ENCODE peak calls at places on chromosomes 11 and 22, in ten cellular contexts. Z is RWPE2; V is transverse colon; Y is mammary epithelial cell; K is uterus; U is pancreas; X is psoas muscle; N is CD8-positive, alpha-beta memory T cell; G is brain microvascular endothelial cell; T is neuronal stem cell. M is an unnamed sample.
A peak's percentile ranks its signal among the peaks of the same experiment; 100 is the strongest.

GRCh38 chr22:36775589-36775965 is 342 bp downstream of the IFT27 start:
- DNase-seq in Z (no peak), V (peak; percentile 41), Y (peak; percentile 7), K (peak; percentile 46), U (peak; percentile 59), X (no peak), N (peak; percentile 50), G (no peak), T (peak; percentile 20), M (peak; percentile 50)

GRCh38 chr22:23212061-23213030 is 32.0 kb downstream of the BCR start:
- DNase-seq in Z (peak; percentile 10), V (no peak), Y (no peak), K (no peak), U (no peak), X (no peak), N (no peak), G (no peak), T (no peak), M (no peak)

GRCh38 chr11:74141274-74141695 is 29.5 kb downstream of the C2CD3 start:
- DNase-seq in Z (no peak), V (peak; percentile 17), Y (peak; percentile 82), K (no peak), U (no peak), X (no peak), N (no peak), G (no peak), T (no peak), M (no peak)

GRCh38 chr22:49266561-49267519 is 560.8 kb downstream of the BRD1 start:
- DNase-seq in Z (peak; percentile 17), V (no peak), Y (no peak), K (no peak), U (no peak), X (no peak), N (no peak), G (no peak), T (no peak), M (no peak)

GRCh38 chr22:18110194-18110943 is at the start of gene TUBA8:
- DNase-seq in Z (no peak), V (peak; percentile 25), Y (peak; percentile 25), K (peak; percentile 56), U (peak; percentile 60), X (peak; percentile 89), N (no peak), G (peak; percentile 14), T (peak; percentile 30), M (no peak)

GRCh38 chr22:28002863-28003565 is 84.0 kb upstream of the PITPNB start:
- DNase-seq in Z (no peak), V (no peak), Y (peak; percentile 17), K (no peak), U (no peak), X (no peak), N (no peak), G (no peak), T (no peak), M (no peak)

GRCh38 chr11:61026121-61027031 is 54.9 kb downstream of the CD6 start:
- DNase-seq in Z (no peak), V (peak; percentile 16), Y (no peak), K (no peak), U (no peak), X (no peak), N (peak; percentile 75), G (no peak), T (no peak), M (peak; percentile 89)

GRCh38 chr22:24175160-24175808 is 6.0 kb upstream of the SUSD2 start:
- DNase-seq in Z (no peak), V (peak; percentile 85), Y (peak; percentile 45), K (peak; percentile 84), U (peak; percentile 83), X (peak; percentile 90), N (peak; percentile 46), G (peak; percentile 73), T (peak; percentile 49), M (peak; percentile 35)

GRCh38 chr11:72787262-72788104 is 6.4 kb downstream of the STARD10 start:
- DNase-seq in Z (no peak), V (peak; percentile 72), Y (no peak), K (no peak), U (peak; percentile 63), X (no peak), N (no peak), G (no peak), T (no peak), M (no peak)

GRCh38 chr11:77732143-77732542 is 88.4 kb downstream of the RSF1 start:
- DNase-seq in Z (no peak), V (no peak), Y (no peak), K (no peak), U (no peak), X (no peak), N (no peak), G (no peak), T (no peak), M (no peak)

GRCh38 chr22:19270873-19271272 is 20.6 kb downstream of the CLTCL1 start:
- DNase-seq in Z (no peak), V (no peak), Y (no peak), K (no peak), U (no peak), X (no peak), N (no peak), G (no peak), T (no peak), M (no peak)

GRCh38 chr22:20562607-20563463 is 55.4 kb downstream of the MED15 start:
- DNase-seq in Z (no peak), V (no peak), Y (no peak), K (no peak), U (no peak), X (peak; percentile 19), N (no peak), G (no peak), T (no peak), M (no peak)

GRCh38 chr22:47901911-47902310 is 1139.5 kb downstream of the TBC1D22A start:
- DNase-seq in Z (no peak), V (no peak), Y (no peak), K (no peak), U (no peak), X (no peak), N (no peak), G (no peak), T (no peak), M (no peak)

GRCh38 chr22:50473088-50473487 is 1.7 kb downstream of the SBF1 start:
- DNase-seq in Z (no peak), V (peak; percentile 41), Y (no peak), K (no peak), U (peak; percentile 43), X (no peak), N (peak; percentile 45), G (no peak), T (no peak), M (no peak)

GRCh38 chr11:20060647-20061205 is 99.5 kb downstream of the DBX1 start:
- DNase-seq in Z (no peak), V (no peak), Y (no peak), K (no peak), U (no peak), X (no peak), N (no peak), G (no peak), T (no peak), M (no peak)

GRCh38 chr11:122308286-122308685 is 192.3 kb upstream of the BLID start:
- DNase-seq in Z (no peak), V (no peak), Y (no peak), K (no peak), U (no peak), X (no peak), N (no peak), G (no peak), T (no peak), M (no peak)
- H3K27ac ChIP-seq in Z (no peak overlapping the region), V (no peak overlapping the region), Y (no peak overlapping the region), K (no peak overlapping the region), U (no peak overlapping the region), X (peak overlapping the region; percentile 77), N (no peak overlapping the region), G (no peak overlapping the region), T (no peak overlapping the region), M (no peak overlapping the region)

DNA sequence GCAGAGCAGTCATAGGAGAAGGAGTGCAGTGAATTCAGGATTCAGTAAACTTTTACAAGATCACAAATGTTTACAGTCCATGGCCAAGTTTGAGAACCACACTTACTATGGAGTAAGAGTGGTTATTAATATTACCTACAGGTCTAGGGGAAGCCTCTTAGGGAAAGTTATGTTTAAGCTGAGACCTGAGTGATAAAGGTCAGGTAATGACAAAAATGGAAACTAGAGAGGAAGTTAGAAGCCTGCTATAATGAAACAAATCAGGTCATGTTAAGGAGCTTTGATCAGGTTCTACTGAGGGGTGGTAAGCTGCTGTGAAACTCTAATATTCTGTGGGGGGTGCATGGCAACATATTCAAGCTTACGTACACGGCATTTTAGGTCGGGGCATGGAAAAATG is 32.5 kb upstream of the SLC22A9 start:
- DNase-seq in Z (no peak), V (no peak), Y (no peak), K (no peak), U (no peak), X (no peak), N (no peak), G (no peak), T (no peak), M (no peak)
- H3K4me3 ChIP-seq in Z (no peak overlapping the region), V (no peak overlapping the region), Y (no peak overlapping the region), K (no peak overlapping the region), U (no peak overlapping the region), X (no peak overlapping the region), N (no peak overlapping the region), G (no peak overlapping the region), T (no peak overlapping the region), M (no peak overlapping the region)

DNA sequence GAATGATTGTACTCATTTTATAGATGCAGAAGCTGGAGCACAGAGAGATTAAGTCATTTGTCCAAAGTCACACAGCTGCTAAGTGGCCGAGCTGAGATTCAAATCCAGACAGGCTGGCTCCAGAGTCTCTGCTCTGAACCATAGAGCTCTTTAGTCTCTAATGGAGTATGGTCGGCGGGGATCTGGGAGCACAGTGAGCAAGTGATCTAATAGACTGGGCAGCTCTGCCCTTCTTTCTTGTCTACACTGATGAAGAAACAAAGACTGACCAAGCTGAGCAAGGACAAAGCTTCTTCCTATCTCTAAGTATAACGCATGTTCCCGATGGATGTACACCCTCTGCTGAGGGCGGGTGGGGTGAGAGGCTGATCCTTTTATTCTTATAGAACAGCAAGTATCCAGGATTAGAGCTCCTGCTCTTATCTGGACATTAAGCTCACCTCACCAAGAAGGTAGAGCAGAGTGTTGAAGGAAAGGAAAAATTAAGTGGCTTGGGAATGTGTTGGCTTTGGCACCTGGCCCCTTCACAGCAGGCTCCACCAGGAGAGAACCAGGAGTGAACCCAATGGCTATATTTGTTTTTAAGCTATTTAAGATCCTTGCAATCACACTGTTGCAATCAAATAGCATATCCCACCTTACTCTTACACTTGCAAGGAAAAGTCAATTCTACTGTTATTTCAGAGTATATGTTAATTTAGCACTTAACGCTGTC is 68.7 kb downstream of the ETS1 start:
- DNase-seq in Z (no peak), V (no peak), Y (no peak), K (no peak), U (no peak), X (no peak), N (no peak), G (no peak), T (no peak), M (peak; percentile 5)
- H3K36me3 ChIP-seq in Z (peaks cover 70% of the 10 kb centered on the region), V (no peaks in the 10 kb centered on the region), Y (no peaks in the 10 kb centered on the region), K (no peaks in the 10 kb centered on the region), U (no peaks in the 10 kb centered on the region), X (no peaks in the 10 kb centered on the region), N (peaks cover 39% of the 10 kb centered on the region), G (no peaks in the 10 kb centered on the region), T (no peaks in the 10 kb centered on the region), M (peaks cover 21% of the 10 kb centered on the region)

DNA sequence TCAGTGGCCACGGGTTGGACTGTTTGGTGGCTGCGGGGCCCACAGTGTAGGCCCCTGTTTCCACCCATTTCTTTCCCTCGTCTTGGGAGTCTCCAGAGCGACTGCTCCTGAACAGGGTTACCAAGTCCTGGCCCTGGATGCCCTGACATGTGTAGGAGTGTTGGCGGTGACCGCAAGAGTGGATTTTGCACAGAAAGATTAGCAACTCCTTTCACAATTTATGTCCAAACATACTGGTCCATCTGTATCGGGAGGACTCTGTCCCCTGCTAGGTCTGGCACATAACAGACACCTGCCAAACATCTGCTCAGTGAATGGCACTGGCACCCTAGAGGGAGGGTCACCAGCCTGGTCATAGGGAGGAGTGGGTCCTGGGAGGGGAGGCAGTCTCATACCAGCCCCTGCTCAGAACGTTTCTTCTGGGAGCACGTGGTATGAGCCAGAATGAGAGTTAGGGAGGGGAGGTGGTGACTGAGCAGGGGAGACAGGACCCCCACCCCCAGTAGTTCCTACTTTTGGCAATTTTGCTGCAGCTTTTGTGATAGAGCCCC is 3.4 kb upstream of the APOA1 start:
- DNase-seq in Z (no peak), V (no peak), Y (no peak), K (no peak), U (no peak), X (peak; percentile 30), N (no peak), G (no peak), T (no peak), M (no peak)
- H3K27ac ChIP-seq in Z (no peak overlapping the region), V (no peak overlapping the region), Y (no peak overlapping the region), K (no peak overlapping the region), U (no peak overlapping the region), X (no peak overlapping the region), N (no peak overlapping the region), G (no peak overlapping the region), T (no peak overlapping the region), M (no peak overlapping the region)